ENCODE peak calls at places on chromosome 14, in nine cellular contexts. One of them, this sample, is unnamed.

GRCh38 chr14:26851793-26852192 is 254.0 kb upstream of the NOVA1 start:
- DNase-seq in upper lobe of right lung: no peak
- DNase-seq in fibroblast of lung: no peak
- DNase-seq in left lung: no peak
- DNase-seq in AG04450: no peak
- DNase-seq in stomach: no peak
- DNase-seq in lower lobe of right lung: no peak
- DNase-seq in PC-3: no peak
- DNase-seq in dorsolateral prefrontal cortex: no peak
- DNase-seq in this sample: no peak

GRCh38 chr14:70731447-70732239 is 77.7 kb downstream of the MAP3K9 start:
- DNase-seq in upper lobe of right lung: no peak
- DNase-seq in lower lobe of right lung: no peak
- DNase-seq in left lung: no peak
- DNase-seq in AG04450: no peak
- DNase-seq in fibroblast of lung: no peak
- DNase-seq in dorsolateral prefrontal cortex: no peak
- DNase-seq in stomach: no peak
- DNase-seq in PC-3: peak; percentile 20
- DNase-seq in this sample: no peak

GRCh38 chr14:48325486-48325885 is 650.1 kb upstream of the MDGA2 start:
- DNase-seq in fibroblast of lung: no peak
- DNase-seq in upper lobe of right lung: no peak
- DNase-seq in dorsolateral prefrontal cortex: no peak
- DNase-seq in left lung: no peak
- DNase-seq in lower lobe of right lung: no peak
- DNase-seq in AG04450: no peak
- DNase-seq in PC-3: peak; percentile 69
- DNase-seq in stomach: no peak
- DNase-seq in this sample: no peak

GRCh38 chr14:66443158-66443695 is 42.9 kb upstream of the CCDC196 start:
- DNase-seq in PC-3: peak; percentile 37
- DNase-seq in lower lobe of right lung: no peak
- DNase-seq in left lung: no peak
- DNase-seq in dorsolateral prefrontal cortex: no peak
- DNase-seq in AG04450: no peak
- DNase-seq in stomach: no peak
- DNase-seq in upper lobe of right lung: no peak
- DNase-seq in fibroblast of lung: no peak
- DNase-seq in this sample: no peak

GRCh38 chr14:68412505-68413496 is 380.1 kb downstream of the ZFP36L1 start:
- DNase-seq in stomach: no peak
- DNase-seq in lower lobe of right lung: no peak
- DNase-seq in left lung: no peak
- DNase-seq in fibroblast of lung: no peak
- DNase-seq in AG04450: no peak
- DNase-seq in upper lobe of right lung: no peak
- DNase-seq in dorsolateral prefrontal cortex: no peak
- DNase-seq in PC-3: peak; percentile 94
- DNase-seq in this sample: no peak

GRCh38 chr14:65230287-65230728 is 128.0 kb upstream of the MAX start:
- DNase-seq in fibroblast of lung: no peak
- DNase-seq in lower lobe of right lung: peak; percentile 78
- DNase-seq in PC-3: no peak
- DNase-seq in dorsolateral prefrontal cortex: no peak
- DNase-seq in AG04450: no peak
- DNase-seq in upper lobe of right lung: peak; percentile 73
- DNase-seq in stomach: peak; percentile 83
- DNase-seq in left lung: peak; percentile 66
- DNase-seq in this sample: no peak

GRCh38 chr14:22836301-22837058 is at the start of gene MMP14:
- DNase-seq in PC-3: peak; percentile 65
- DNase-seq in left lung: peak; percentile 77
- DNase-seq in upper lobe of right lung: no peak
- DNase-seq in stomach: peak; percentile 69
- DNase-seq in AG04450: no peak
- DNase-seq in fibroblast of lung: peak; percentile 94
- DNase-seq in dorsolateral prefrontal cortex: no peak
- DNase-seq in lower lobe of right lung: peak; percentile 59
- DNase-seq in this sample: peak; percentile 93

GRCh38 chr14:59217011-59217410 is 28.5 kb downstream of the DAAM1 start:
- DNase-seq in fibroblast of lung: no peak
- DNase-seq in upper lobe of right lung: no peak
- DNase-seq in dorsolateral prefrontal cortex: no peak
- DNase-seq in stomach: no peak
- DNase-seq in left lung: no peak
- DNase-seq in AG04450: no peak
- DNase-seq in PC-3: no peak
- DNase-seq in lower lobe of right lung: no peak
- DNase-seq in this sample: no peak

GRCh38 chr14:23605931-23606585 is 27.5 kb upstream of the JPH4 start:
- DNase-seq in dorsolateral prefrontal cortex: no peak
- DNase-seq in upper lobe of right lung: no peak
- DNase-seq in left lung: no peak
- DNase-seq in lower lobe of right lung: no peak
- DNase-seq in stomach: no peak
- DNase-seq in fibroblast of lung: no peak
- DNase-seq in PC-3: no peak
- DNase-seq in AG04450: no peak
- DNase-seq in this sample: no peak

GRCh38 chr14:70955543-70956480 is 48.6 kb downstream of the PCNX1 start:
- DNase-seq in upper lobe of right lung: no peak
- DNase-seq in PC-3: peak; percentile 44
- DNase-seq in dorsolateral prefrontal cortex: no peak
- DNase-seq in fibroblast of lung: peak; percentile 51
- DNase-seq in stomach: no peak
- DNase-seq in lower lobe of right lung: no peak
- DNase-seq in AG04450: peak; percentile 7
- DNase-seq in left lung: no peak
- DNase-seq in this sample: no peak

GRCh38 chr14:73738518-73739173 is 24.5 kb upstream of the PNMA1 start:
- DNase-seq in lower lobe of right lung: no peak
- DNase-seq in fibroblast of lung: no peak
- DNase-seq in upper lobe of right lung: no peak
- DNase-seq in PC-3: no peak
- DNase-seq in stomach: no peak
- DNase-seq in left lung: no peak
- DNase-seq in dorsolateral prefrontal cortex: no peak
- DNase-seq in AG04450: no peak
- DNase-seq in this sample: no peak

GRCh38 chr14:62796431-62796830 is 248.8 kb downstream of the KCNH5 start:
- DNase-seq in AG04450: no peak
- DNase-seq in left lung: no peak
- DNase-seq in lower lobe of right lung: no peak
- DNase-seq in upper lobe of right lung: no peak
- DNase-seq in dorsolateral prefrontal cortex: no peak
- DNase-seq in fibroblast of lung: no peak
- DNase-seq in stomach: no peak
- DNase-seq in PC-3: peak; percentile 64
- DNase-seq in this sample: no peak

GRCh38 chr14:39351708-39352107 is 80.5 kb downstream of the FBXO33 start:
- DNase-seq in fibroblast of lung: peak; percentile 66
- DNase-seq in left lung: no peak
- DNase-seq in dorsolateral prefrontal cortex: no peak
- DNase-seq in stomach: no peak
- DNase-seq in AG04450: no peak
- DNase-seq in lower lobe of right lung: no peak
- DNase-seq in PC-3: no peak
- DNase-seq in upper lobe of right lung: no peak
- DNase-seq in this sample: no peak

GRCh38 chr14:58151701-58152568 is at the start of gene ARMH4:
- DNase-seq in dorsolateral prefrontal cortex: peak; percentile 83
- DNase-seq in PC-3: peak; percentile 98
- DNase-seq in fibroblast of lung: peak; percentile 76
- DNase-seq in lower lobe of right lung: peak; percentile 89
- DNase-seq in upper lobe of right lung: peak; percentile 90
- DNase-seq in AG04450: peak; percentile 30
- DNase-seq in stomach: peak; percentile 86
- DNase-seq in left lung: peak; percentile 88
- DNase-seq in this sample: peak; percentile 82

GRCh38 chr14:89598548-89599186 is 181.6 kb upstream of the FOXN3 start:
- DNase-seq in upper lobe of right lung: no peak
- DNase-seq in lower lobe of right lung: no peak
- DNase-seq in AG04450: no peak
- DNase-seq in PC-3: no peak
- DNase-seq in dorsolateral prefrontal cortex: no peak
- DNase-seq in stomach: no peak
- DNase-seq in left lung: no peak
- DNase-seq in fibroblast of lung: peak; percentile 50
- DNase-seq in this sample: no peak

GRCh38 chr14:76688373-76688671 is 72.9 kb upstream of the VASH1 start:
- DNase-seq in stomach: no peak
- DNase-seq in left lung: no peak
- DNase-seq in lower lobe of right lung: no peak
- DNase-seq in AG04450: no peak
- DNase-seq in upper lobe of right lung: no peak
- DNase-seq in PC-3: no peak
- DNase-seq in fibroblast of lung: no peak
- DNase-seq in dorsolateral prefrontal cortex: no peak
- DNase-seq in this sample: no peak

DNA sequence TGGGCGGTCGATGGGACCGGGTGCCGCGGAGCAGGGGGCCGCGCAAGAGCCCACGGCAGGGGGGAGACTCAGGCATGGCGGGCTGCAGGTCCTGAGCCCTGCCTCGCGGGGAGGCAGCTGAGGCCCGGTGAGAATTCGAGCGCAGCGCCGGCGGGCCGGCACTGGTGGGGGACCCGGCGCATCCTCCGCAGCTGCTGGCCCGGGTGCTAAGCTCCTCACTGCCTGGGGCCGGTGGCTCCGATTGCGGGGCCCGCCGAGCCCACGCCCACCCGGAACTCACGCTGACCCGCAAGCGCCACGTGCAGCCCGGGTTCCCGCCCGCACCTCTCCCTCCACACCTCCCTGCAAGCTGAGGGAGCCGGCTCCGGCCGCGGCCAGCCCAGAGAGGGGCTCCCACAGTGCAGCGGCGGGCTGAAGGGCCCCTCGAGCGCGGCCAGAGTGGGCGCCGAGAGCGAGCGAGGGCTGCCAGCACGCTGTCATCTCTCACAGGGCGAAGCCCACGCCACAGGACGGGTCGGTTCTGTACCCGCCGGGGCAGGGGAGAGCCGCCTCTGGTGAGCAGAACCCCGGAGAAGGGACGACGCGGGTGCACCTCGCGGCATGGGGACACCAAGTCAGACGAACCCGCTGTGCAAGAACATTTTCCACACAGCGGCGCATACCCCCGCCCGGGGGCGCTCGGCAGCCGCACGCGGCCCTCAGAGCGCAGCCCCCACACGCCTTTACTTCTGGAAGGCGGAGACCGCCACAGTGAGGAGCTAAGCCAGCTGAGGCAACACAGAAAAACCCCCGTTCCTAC is 1.2 kb upstream of the SIVA1 start:
- DNase-seq in PC-3: no peak
- DNase-seq in lower lobe of right lung: no peak
- DNase-seq in upper lobe of right lung: no peak
- DNase-seq in left lung: no peak
- DNase-seq in fibroblast of lung: no peak
- DNase-seq in dorsolateral prefrontal cortex: no peak
- DNase-seq in AG04450: no peak
- DNase-seq in stomach: no peak
- DNase-seq in this sample: no peak
- H3K27ac ChIP-seq in PC-3: peak overlapping the region; percentile 32
- H3K27ac ChIP-seq in lower lobe of right lung: peak overlapping the region; percentile 98
- H3K27ac ChIP-seq in upper lobe of right lung: peak overlapping the region; percentile 84
- H3K27ac ChIP-seq in left lung: peak overlapping the region; percentile 54
- H3K27ac ChIP-seq in fibroblast of lung: peak overlapping the region; percentile 67
- H3K27ac ChIP-seq in dorsolateral prefrontal cortex: peak overlapping the region; percentile 76
- H3K27ac ChIP-seq in AG04450: peak overlapping the region; percentile 52
- H3K27ac ChIP-seq in stomach: peak overlapping the region; percentile 91
- H3K27ac ChIP-seq in this sample: peak overlapping the region; percentile 60

DNA sequence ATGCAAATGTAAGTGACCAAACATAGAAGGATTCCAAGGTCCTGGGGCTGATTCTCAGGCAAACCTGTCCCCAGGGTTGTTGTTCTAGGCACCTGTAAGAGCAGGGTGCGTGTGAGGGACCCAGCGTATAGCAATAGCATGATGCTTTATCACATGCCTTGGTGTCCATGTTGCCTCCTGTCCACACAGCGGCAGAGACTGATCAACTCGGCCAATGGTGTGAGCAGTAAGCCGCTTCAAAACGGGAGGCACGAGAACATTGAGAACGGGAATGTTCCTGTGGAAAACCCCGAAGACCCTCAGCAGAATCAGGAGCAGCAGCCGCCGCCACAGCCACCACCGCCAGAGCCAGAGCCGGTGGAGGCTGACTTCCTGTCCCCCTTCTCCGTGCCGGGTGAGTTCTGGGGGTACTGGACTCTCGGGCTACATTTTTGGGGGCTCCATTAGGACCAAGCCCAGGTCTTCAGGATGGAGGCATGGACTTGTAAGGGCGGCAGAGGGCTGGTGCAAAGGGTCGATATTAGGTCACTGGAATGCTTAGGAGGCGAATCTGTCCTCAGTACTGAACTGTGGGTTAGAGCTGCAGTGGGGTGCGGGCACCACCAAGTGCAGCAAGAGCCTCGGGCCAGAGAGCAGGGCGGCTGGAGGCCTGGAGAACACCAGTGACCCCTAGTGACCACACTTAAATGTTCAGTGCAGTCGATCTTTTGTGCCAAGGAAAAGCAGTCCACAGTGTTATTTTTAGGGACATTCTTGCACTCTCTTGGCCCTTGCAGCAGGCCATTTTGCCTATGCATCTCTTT is 57.2 kb upstream of the RIN3 start:
- DNase-seq in left lung: peak; percentile 74
- DNase-seq in AG04450: peak; percentile 54
- DNase-seq in upper lobe of right lung: peak; percentile 81
- DNase-seq in fibroblast of lung: peak; percentile 75
- DNase-seq in dorsolateral prefrontal cortex: peak; percentile 20
- DNase-seq in PC-3: peak; percentile 73
- DNase-seq in stomach: peak; percentile 31
- DNase-seq in lower lobe of right lung: peak; percentile 83
- DNase-seq in this sample: peak; percentile 70
- TF ChIP-seq CTCF in left lung: peak; percentile 66
- TF ChIP-seq CTCF in AG04450: peak; percentile 85
- TF ChIP-seq CTCF in upper lobe of right lung: peak; percentile 76
- TF ChIP-seq CTCF in fibroblast of lung: peak; percentile 85
- TF ChIP-seq CTCF in dorsolateral prefrontal cortex: peak; percentile 51
- TF ChIP-seq CTCF in PC-3: peak; percentile 82
- TF ChIP-seq CTCF in stomach: no peak
- TF ChIP-seq CTCF in lower lobe of right lung: peak; percentile 70
- TF ChIP-seq CTCF in this sample: peak; percentile 65

GRCh38 chr14:35340616-35341453 is 48.7 kb downstream of the PSMA6 start:
- DNase-seq in PC-3: no peak
- DNase-seq in fibroblast of lung: no peak
- DNase-seq in left lung: no peak
- DNase-seq in lower lobe of right lung: no peak
- DNase-seq in dorsolateral prefrontal cortex: no peak
- DNase-seq in stomach: no peak
- DNase-seq in upper lobe of right lung: no peak
- DNase-seq in AG04450: no peak
- DNase-seq in this sample: no peak
- H3K4me3 ChIP-seq in PC-3: no peak overlapping the region
- H3K4me3 ChIP-seq in fibroblast of lung: no peak overlapping the region
- H3K4me3 ChIP-seq in left lung: no peak overlapping the region
- H3K4me3 ChIP-seq in lower lobe of right lung: peak overlapping the region; percentile 38
- H3K4me3 ChIP-seq in dorsolateral prefrontal cortex: no peak overlapping the region
- H3K4me3 ChIP-seq in stomach: no peak overlapping the region
- H3K4me3 ChIP-seq in upper lobe of right lung: no peak overlapping the region
- H3K4me3 ChIP-seq in AG04450: no peak overlapping the region
- H3K4me3 ChIP-seq in this sample: peak overlapping the region; percentile 58

GRCh38 chr14:104749958-104750529 is 2.9 kb upstream of the SIVA1 start:
- DNase-seq in left lung: no peak
- DNase-seq in AG04450: no peak
- DNase-seq in fibroblast of lung: no peak
- DNase-seq in upper lobe of right lung: no peak
- DNase-seq in stomach: no peak
- DNase-seq in PC-3: peak; percentile 43
- DNase-seq in dorsolateral prefrontal cortex: no peak
- DNase-seq in lower lobe of right lung: no peak
- DNase-seq in this sample: no peak
- H3K27ac ChIP-seq in left lung: no peak overlapping the region
- H3K27ac ChIP-seq in AG04450: peak overlapping the region; percentile 42
- H3K27ac ChIP-seq in fibroblast of lung: no peak overlapping the region
- H3K27ac ChIP-seq in upper lobe of right lung: no peak overlapping the region
- H3K27ac ChIP-seq in stomach: peak overlapping the region; percentile 78
- H3K27ac ChIP-seq in PC-3: peak overlapping the region; percentile 10
- H3K27ac ChIP-seq in dorsolateral prefrontal cortex: peak overlapping the region; percentile 82
- H3K27ac ChIP-seq in lower lobe of right lung: no peak overlapping the region
- H3K27ac ChIP-seq in this sample: no peak overlapping the region

This sample was measured in coronary artery.